ENCODE peak calls at places on chromosome 2, in seven cellular contexts. I is HS-5; E is C1 segment of cervical spinal cord; B is AG08396; R is stimulated activated CD8-positive, alpha-beta memory T cell treated with anti-CD3 and anti-CD28 coated beads, Interleukin-2, amount 100 ng/mL, for 48 hours; J is iris pigment epithelial cell; M is renal cortical epithelial cell. A is an unnamed sample.

GRCh38 chr2:52717836-52718235 is 1049.8 kb upstream of the CHAC2 start:
- DNase-seq in I (no peak), E (no peak), B (no peak), R (no peak), J (no peak), M (no peak), A (no peak)

GRCh38 chr2:150431975-150432374 is 55.5 kb downstream of the RND3 start:
- DNase-seq in I (no peak), E (no peak), B (no peak), R (no peak), J (no peak), M (no peak), A (no peak)

GRCh38 chr2:164551519-164551918 is 69.8 kb downstream of the GRB14 start:
- DNase-seq in I (no peak), E (no peak), B (no peak), R (no peak), J (no peak), M (no peak), A (no peak)

GRCh38 chr2:174546519-174547506 is 50.8 kb downstream of the WIPF1 start:
- DNase-seq in I (no peak), E (no peak), B (peak; percentile 60), R (peak; percentile 22), J (peak; percentile 56), M (peak; percentile 27), A (no peak)

GRCh38 chr2:23386422-23387220 is 1.6 kb downstream of the KLHL29 start:
- DNase-seq in I (no peak), E (no peak), B (peak; percentile 58), R (no peak), J (peak; percentile 36), M (no peak), A (no peak)

GRCh38 chr2:235694721-235695601 is 201.1 kb downstream of the AGAP1 start:
- DNase-seq in I (no peak), E (no peak), B (no peak), R (no peak), J (peak; percentile 67), M (no peak), A (no peak)

GRCh38 chr2:30146337-30147195 is at the start of gene YPEL5:
- DNase-seq in I (peak; percentile 89), E (peak; percentile 97), B (peak; percentile 97), R (peak; percentile 98), J (peak; percentile 99), M (peak; percentile 99), A (peak; percentile 99)

GRCh38 chr2:88180594-88181240 is 10.6 kb downstream of the THNSL2 start:
- DNase-seq in I (no peak), E (no peak), B (no peak), R (no peak), J (peak; percentile 49), M (peak; percentile 69), A (no peak)

GRCh38 chr2:18435425-18436037 is 124.9 kb downstream of the RDH14 start:
- DNase-seq in I (peak; percentile 52), E (no peak), B (no peak), R (no peak), J (peak; percentile 75), M (peak; percentile 62), A (no peak)

GRCh38 chr2:27024188-27024587 is 8.6 kb upstream of the TMEM214 start:
- DNase-seq in I (no peak), E (no peak), B (no peak), R (no peak), J (no peak), M (no peak), A (no peak)

GRCh38 chr2:178449700-178450573 is 1.0 kb downstream of the PRKRA start:
- DNase-seq in I (no peak), E (peak; percentile 47), B (peak; percentile 11), R (no peak), J (peak; percentile 9), M (peak; percentile 19), A (no peak)

GRCh38 chr2:939936-940620 is 10.6 kb upstream of the SNTG2 start:
- DNase-seq in I (no peak), E (no peak), B (no peak), R (no peak), J (no peak), M (no peak), A (no peak)

GRCh38 chr2:113876503-113877387 is 13.1 kb upstream of the ACTR3 start:
- DNase-seq in I (no peak), E (no peak), B (no peak), R (peak; percentile 62), J (no peak), M (peak; percentile 83), A (peak; percentile 65)

GRCh38 chr2:48736251-48736650 is 19.3 kb downstream of the LHCGR start:
- DNase-seq in I (no peak), E (no peak), B (no peak), R (no peak), J (no peak), M (no peak), A (no peak)

GRCh38 chr2:45000921-45001628 is 8.2 kb downstream of the SIX2 start:
- DNase-seq in I (no peak), E (no peak), B (no peak), R (no peak), J (no peak), M (no peak), A (no peak)

GRCh38 chr2:105834931-105835330 is 90.2 kb downstream of the NCK2 start:
- DNase-seq in I (no peak), E (no peak), B (no peak), R (no peak), J (no peak), M (no peak), A (no peak)

GRCh38 chr2:212956665-212957064 is 194.7 kb downstream of the IKZF2 start:
- DNase-seq in I (no peak), E (no peak), B (no peak), R (no peak), J (no peak), M (peak; percentile 58), A (no peak)

GRCh38 chr2:133991606-133992168 is 262.2 kb upstream of the MGAT5 start:
- DNase-seq in I (no peak), E (no peak), B (no peak), R (no peak), J (no peak), M (no peak), A (no peak)

GRCh38 chr2:150138587-150138986 is 348.9 kb downstream of the RND3 start:
- DNase-seq in I (no peak), E (no peak), B (no peak), R (no peak), J (no peak), M (no peak), A (no peak)

GRCh38 chr2:189022002-189022401 is 47.8 kb downstream of the COL3A1 start:
- DNase-seq in I (peak; percentile 95), E (no peak), B (peak; percentile 13), R (no peak), J (peak; percentile 96), M (no peak), A (no peak)

GRCh38 chr2:194003911-194004310 is 1653.1 kb upstream of the SLC39A10 start:
- DNase-seq in I (peak; percentile 19), E (no peak), B (no peak), R (no peak), J (peak; percentile 15), M (no peak), A (no peak)

GRCh38 chr2:113181491-113182051 is 7.8 kb downstream of the PSD4 start:
- DNase-seq in I (no peak), E (no peak), B (no peak), R (no peak), J (no peak), M (no peak), A (no peak)

GRCh38 chr2:40113272-40113671 is 334.2 kb upstream of the THUMPD2 start:
- DNase-seq in I (no peak), E (no peak), B (no peak), R (no peak), J (no peak), M (peak; percentile 54), A (no peak)

GRCh38 chr2:62038980-62039771 is 133.7 kb downstream of the COMMD1 start:
- DNase-seq in I (peak; percentile 8), E (no peak), B (peak; percentile 9), R (peak; percentile 3), J (peak; percentile 92), M (peak; percentile 76), A (peak; percentile 9)

GRCh38 chr2:112733877-112734276 is 13.1 kb downstream of the NT5DC4 start:
- DNase-seq in I (no peak), E (no peak), B (no peak), R (no peak), J (no peak), M (no peak), A (no peak)

GRCh38 chr2:74297391-74297790 is 45.8 kb downstream of the SLC4A5 start:
- DNase-seq in I (no peak), E (no peak), B (no peak), R (no peak), J (no peak), M (no peak), A (no peak)

GRCh38 chr2:200042102-200042735 is 86.8 kb downstream of the MAIP1 start:
- DNase-seq in I (peak; percentile 70), E (no peak), B (peak; percentile 24), R (no peak), J (peak; percentile 85), M (peak; percentile 71), A (no peak)

GRCh38 chr2:150872919-150873772 is 385.7 kb upstream of the RND3 start:
- DNase-seq in I (no peak), E (no peak), B (peak; percentile 12), R (no peak), J (peak; percentile 32), M (no peak), A (no peak)

GRCh38 chr2:28729698-28730097 is 21.9 kb upstream of the PPP1CB start:
- DNase-seq in I (no peak), E (no peak), B (no peak), R (no peak), J (peak; percentile 64), M (no peak), A (no peak)

GRCh38 chr2:19860022-19860421 is 41.8 kb downstream of the TTC32 start:
- DNase-seq in I (no peak), E (peak; percentile 10), B (peak; percentile 37), R (no peak), J (no peak), M (no peak), A (no peak)

GRCh38 chr2:2165135-2165534 is 165.9 kb downstream of the MYT1L start:
- DNase-seq in I (no peak), E (no peak), B (no peak), R (no peak), J (no peak), M (no peak), A (no peak)

GRCh38 chr2:65232636-65233035 is 5.0 kb downstream of the ACTR2 start:
- DNase-seq in I (no peak), E (no peak), B (peak; percentile 36), R (no peak), J (peak; percentile 87), M (peak; percentile 71), A (no peak)

GRCh38 chr2:165681841-165682240 is 112.2 kb downstream of the GALNT3 start:
- DNase-seq in I (no peak), E (no peak), B (no peak), R (no peak), J (no peak), M (no peak), A (no peak)